ENCODE peak calls at places on chromosomes 13 and 19, in four cellular contexts. Z is K562, V is HepG2, A is H1. P is an unnamed sample.
A peak's percentile ranks its signal among the peaks of the same experiment; 100 is the strongest.

GRCh38 chr13:92225861-92226260 is 827.4 kb downstream of the GPC5 start:
- DNase-seq in A (no peak), Z (no peak), V (no peak), P (no peak)

GRCh38 chr19:8973501-8974091 is 36.6 kb downstream of the MUC16 start:
- DNase-seq in Z (peak; percentile 33), V (no peak), A (no peak), P (no peak)

GRCh38 chr19:11418518-11419506 is at the start of gene RGL3:
- DNase-seq in Z (peak; percentile 34), A (no peak), V (no peak), P (no peak)

GRCh38 chr13:42275506-42275905 is 3.6 kb downstream of the AKAP11 start:
- DNase-seq in A (no peak), V (no peak), Z (no peak), P (no peak)

GRCh38 chr13:94579063-94579462 is 16.9 kb downstream of the TGDS start:
- DNase-seq in Z (no peak), A (no peak), V (no peak), P (no peak)

GRCh38 chr13:46097015-46097414 is 7.8 kb downstream of the CPB2 start:
- DNase-seq in A (no peak), Z (no peak), V (no peak), P (peak; percentile 11)

GRCh38 chr19:45075215-45076028 is 856 bp downstream of the ZNF296 start:
- DNase-seq in A (no peak), Z (peak; percentile 92), V (peak; percentile 39), P (peak; percentile 85)

GRCh38 chr13:61110804-61111203 is 304.8 kb downstream of the PCDH20 start:
- DNase-seq in A (no peak), Z (no peak), V (no peak), P (no peak)

GRCh38 chr13:43373400-43373799 is 350.0 kb downstream of the DNAJC15 start:
- DNase-seq in A (no peak), V (no peak), Z (no peak), P (no peak)

GRCh38 chr19:3830841-3831589 is 37.8 kb downstream of the ZFR2 start:
- DNase-seq in A (no peak), V (no peak), Z (no peak), P (no peak)

GRCh38 chr13:63910406-63910957 is 2494.8 kb upstream of the PCDH20 start:
- DNase-seq in A (no peak), V (peak; percentile 3), Z (no peak), P (peak; percentile 12)

GRCh38 chr19:56765107-56765506 is 75.4 kb downstream of the PEG3 start:
- DNase-seq in A (no peak), V (no peak), Z (no peak), P (no peak)

GRCh38 chr13:33009019-33009418 is 7.2 kb upstream of the KL start:
- DNase-seq in Z (no peak), V (no peak), A (no peak), P (no peak)

GRCh38 chr13:111904701-111905608 is 162.0 kb upstream of the SOX1 start:
- DNase-seq in Z (peak; percentile 57), A (no peak), V (no peak), P (no peak)

GRCh38 chr13:97749174-97749573 is 204.3 kb upstream of the IPO5 start:
- DNase-seq in Z (no peak), A (no peak), V (peak; percentile 9), P (peak; percentile 50)

GRCh38 chr19:31418055-31418454 is 68.8 kb upstream of the TSHZ3 start:
- DNase-seq in A (no peak), V (no peak), Z (no peak), P (no peak)

GRCh38 chr19:58572026-58572817 is 913 bp downstream of the MZF1 start:
- DNase-seq in V (no peak), A (no peak), Z (no peak), P (no peak)

GRCh38 chr19:17721821-17722220 is 2.5 kb downstream of the MAP1S start:
- DNase-seq in Z (no peak), A (no peak), V (no peak), P (no peak)

GRCh38 chr13:80599765-80600164 is 258.8 kb upstream of the SPRY2 start:
- DNase-seq in Z (peak; percentile 52), A (no peak), V (no peak), P (no peak)

GRCh38 chr19:2047449-2048103 is 3.5 kb downstream of the MKNK2 start:
- DNase-seq in V (no peak), Z (no peak), A (no peak), P (peak; percentile 75)

GRCh38 chr13:112322562-112322961 is 53.6 kb upstream of the SPACA7 start:
- DNase-seq in A (no peak), Z (no peak), V (no peak), P (no peak)

GRCh38 chr13:51235756-51236564 is 13.8 kb downstream of the FAM124A start:
- DNase-seq in A (no peak), Z (no peak), V (no peak), P (no peak)

GRCh38 chr13:30803791-30804190 is 68.4 kb downstream of the ALOX5AP start:
- DNase-seq in Z (no peak), A (no peak), V (no peak), P (no peak)

GRCh38 chr13:114067381-114067885 is 65.0 kb downstream of the RASA3 start:
- DNase-seq in A (no peak), V (no peak), Z (no peak), P (no peak)

GRCh38 chr13:51243227-51243626 is 21.0 kb downstream of the FAM124A start:
- DNase-seq in V (no peak), A (no peak), Z (no peak), P (no peak)

GRCh38 chr13:32212420-32212819 is 102.7 kb downstream of the ZAR1L start:
- DNase-seq in Z (no peak), V (no peak), A (no peak), P (no peak)

GRCh38 chr13:51995677-51996551 is 15.3 kb downstream of the ATP7B start:
- DNase-seq in Z (peak; percentile 37), A (no peak), V (no peak), P (no peak)

GRCh38 chr13:95155504-95155903 is 145.7 kb downstream of the ABCC4 start:
- DNase-seq in A (no peak), V (no peak), Z (no peak), P (no peak)

GRCh38 chr13:47480121-47480520 is 521.0 kb downstream of the SUCLA2 start:
- DNase-seq in V (no peak), Z (no peak), A (no peak), P (no peak)

GRCh38 chr19:46192990-46193650 is 36.4 kb upstream of the IGFL1 start:
- DNase-seq in V (peak; percentile 87), A (no peak), Z (peak; percentile 83), P (peak; percentile 91)

GRCh38 chr13:49865174-49865573 is 71.0 kb downstream of the SPRYD7 start:
- DNase-seq in A (no peak), V (no peak), Z (no peak), P (no peak)

GRCh38 chr13:49867834-49868233 is 68.3 kb downstream of the SPRYD7 start:
- DNase-seq in V (no peak), A (no peak), Z (no peak), P (no peak)

GRCh38 chr13:49874430-49874829 is 61.7 kb downstream of the SPRYD7 start:
- DNase-seq in V (no peak), Z (no peak), A (no peak), P (no peak)

GRCh38 chr13:49869514-49869913 is 66.6 kb downstream of the SPRYD7 start:
- DNase-seq in V (peak; percentile 53), A (peak; percentile 23), Z (peak; percentile 14), P (peak; percentile 55)
- TF ChIP-seq JUN in V (no peak), A (no peak), Z (no peak), P (no peak)

GRCh38 chr13:105365831-105366230 is 1169.6 kb downstream of the EFNB2 start:
- DNase-seq in V (no peak), A (no peak), Z (no peak), P (no peak)
- TF ChIP-seq CHD2 in V (no peak), A (no peak), Z (no peak), P (no peak)

GRCh38 chr13:27411393-27411792 is 13.0 kb upstream of the GTF3A start:
- DNase-seq in Z (no peak), V (no peak), A (no peak), P (no peak)
- TF ChIP-seq JUN in Z (no peak), V (no peak), A (no peak), P (no peak)

DNA sequence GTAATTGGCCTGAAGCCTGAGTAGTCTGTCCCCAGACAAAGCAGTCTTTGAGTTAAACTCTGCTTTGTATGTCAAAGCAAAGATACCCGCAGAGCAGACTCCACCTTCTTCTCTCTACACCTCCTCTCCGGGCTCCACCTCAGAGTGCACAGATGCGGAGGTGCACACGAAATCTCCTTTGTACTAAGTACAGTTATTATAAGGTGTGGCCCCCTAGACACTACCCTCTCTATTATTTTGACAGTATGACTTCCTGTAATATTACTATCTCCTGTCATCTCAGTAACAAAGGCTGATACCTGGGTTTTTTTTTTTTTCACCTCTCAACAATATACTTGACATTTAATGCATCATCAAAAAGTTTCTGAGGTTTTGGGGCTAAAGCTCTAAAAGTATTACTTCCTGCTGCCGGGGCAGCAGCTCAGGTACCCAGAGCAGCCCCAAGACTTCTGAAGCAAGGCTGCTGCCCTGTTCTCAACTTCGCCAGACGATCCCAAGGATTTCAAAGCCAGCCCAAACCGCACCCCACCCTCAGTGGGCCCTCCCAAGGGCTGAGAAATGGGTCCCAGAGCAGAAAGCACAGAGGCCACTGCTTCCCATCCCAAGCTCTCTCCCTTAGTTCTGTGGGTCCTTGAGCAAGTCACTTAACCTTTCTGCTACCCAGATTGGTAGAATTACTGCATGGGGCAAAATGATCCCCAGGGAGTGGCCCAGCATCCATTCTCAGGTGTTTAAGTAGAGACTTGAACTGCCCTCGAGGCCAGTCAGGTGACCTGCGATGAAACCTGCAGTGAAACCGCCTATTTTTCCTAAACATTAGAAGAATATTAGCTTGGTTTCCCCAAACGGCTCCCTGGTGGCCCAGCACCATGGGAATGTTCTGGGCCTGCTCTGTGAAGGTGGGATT is 180.6 kb downstream of the FOXO1 start:
- DNase-seq in Z (no peak), V (no peak), A (no peak), P (no peak)
- TF ChIP-seq CHD2 in Z (no peak), V (no peak), A (no peak), P (no peak)

DNA sequence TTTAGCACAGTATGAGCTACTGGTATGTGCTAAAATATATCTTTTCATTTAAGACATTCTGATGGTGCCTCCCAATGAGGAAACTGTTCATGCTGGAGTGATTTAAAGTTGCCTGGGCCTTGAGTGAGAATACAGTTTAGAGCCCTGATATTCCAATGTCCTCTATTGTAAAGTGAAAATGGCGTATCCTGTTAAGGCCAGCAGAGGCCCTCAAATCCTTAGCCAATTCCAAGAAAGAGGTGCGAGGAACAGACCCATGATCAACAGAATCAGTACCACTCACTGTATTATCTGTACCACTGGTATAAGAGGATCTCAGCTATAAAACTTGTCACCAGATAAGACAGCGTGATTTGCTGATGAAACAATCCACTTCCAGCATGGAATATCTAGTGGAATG is 273.1 kb upstream of the SLITRK5 start:
- DNase-seq in A (no peak), Z (no peak), V (no peak), P (no peak)
- TF ChIP-seq JUN in A (no peak), Z (no peak), V (no peak), P (no peak)